ENCODE peak calls at places on chromosomes 4 and X, in eight cellular contexts. One of them, this sample, is unnamed. For H3K27me3, the result is how much of the 10 kb centered on the place peaks cover.

GRCh38 chrX:17597836-17598434 is 139.4 kb upstream of the SCML1 start:
- DNase-seq in ovary: peak
- DNase-seq in Peyer's patch: peak
- DNase-seq in breast epithelium: peak
- DNase-seq in suprapubic skin: peak
- DNase-seq in tibial nerve: peak
- DNase-seq in stomach: peak
- DNase-seq in IMR-90: no peak
- DNase-seq in this sample: peak

GRCh38 chrX:71178908-71179307 is 34.3 kb downstream of the NLGN3 start:
- DNase-seq in IMR-90: peak
- DNase-seq in stomach: peak
- DNase-seq in breast epithelium: no peak
- DNase-seq in tibial nerve: peak
- DNase-seq in ovary: peak
- DNase-seq in Peyer's patch: peak
- DNase-seq in suprapubic skin: no peak
- DNase-seq in this sample: peak

GRCh38 chrX:48897157-48897620 is 379 bp downstream of the TIMM17B start:
- DNase-seq in ovary: peak
- DNase-seq in suprapubic skin: peak
- DNase-seq in Peyer's patch: peak
- DNase-seq in stomach: peak
- DNase-seq in tibial nerve: peak
- DNase-seq in IMR-90: peak
- DNase-seq in breast epithelium: peak
- DNase-seq in this sample: peak

GRCh38 chr4:1767058-1767769 is 25.9 kb upstream of the FGFR3 start:
- DNase-seq in suprapubic skin: no peak
- DNase-seq in Peyer's patch: peak
- DNase-seq in IMR-90: peak
- DNase-seq in breast epithelium: no peak
- DNase-seq in tibial nerve: no peak
- DNase-seq in ovary: no peak
- DNase-seq in stomach: no peak
- DNase-seq in this sample: no peak

GRCh38 chr4:101258782-101259353 is 88.5 kb downstream of the PPP3CA start:
- DNase-seq in IMR-90: no peak
- DNase-seq in breast epithelium: no peak
- DNase-seq in suprapubic skin: no peak
- DNase-seq in stomach: no peak
- DNase-seq in Peyer's patch: no peak
- DNase-seq in tibial nerve: no peak
- DNase-seq in ovary: no peak
- DNase-seq in this sample: no peak

GRCh38 chr4:177064724-177065394 is 244.8 kb upstream of the NEIL3 start:
- DNase-seq in suprapubic skin: no peak
- DNase-seq in tibial nerve: no peak
- DNase-seq in IMR-90: no peak
- DNase-seq in ovary: no peak
- DNase-seq in stomach: no peak
- DNase-seq in Peyer's patch: no peak
- DNase-seq in breast epithelium: no peak
- DNase-seq in this sample: no peak

GRCh38 chr4:147754037-147754445 is 22.2 kb downstream of the ARHGAP10 start:
- DNase-seq in IMR-90: peak
- DNase-seq in tibial nerve: no peak
- DNase-seq in breast epithelium: no peak
- DNase-seq in ovary: no peak
- DNase-seq in stomach: no peak
- DNase-seq in Peyer's patch: no peak
- DNase-seq in suprapubic skin: no peak
- DNase-seq in this sample: no peak

GRCh38 chr4:69095301-69095731 is 958 bp upstream of the UGT2B7 start:
- DNase-seq in tibial nerve: no peak
- DNase-seq in ovary: no peak
- DNase-seq in breast epithelium: no peak
- DNase-seq in Peyer's patch: no peak
- DNase-seq in IMR-90: peak
- DNase-seq in stomach: no peak
- DNase-seq in suprapubic skin: no peak
- DNase-seq in this sample: no peak

GRCh38 chr4:17577660-17578481 is 873 bp downstream of the LAP3 start:
- DNase-seq in ovary: peak
- DNase-seq in IMR-90: peak
- DNase-seq in tibial nerve: no peak
- DNase-seq in Peyer's patch: peak
- DNase-seq in suprapubic skin: peak
- DNase-seq in breast epithelium: peak
- DNase-seq in stomach: peak
- DNase-seq in this sample: peak

GRCh38 chr4:145066063-145066501 is 31.9 kb downstream of the ANAPC10 start:
- DNase-seq in IMR-90: no peak
- DNase-seq in tibial nerve: no peak
- DNase-seq in breast epithelium: no peak
- DNase-seq in suprapubic skin: no peak
- DNase-seq in Peyer's patch: no peak
- DNase-seq in ovary: no peak
- DNase-seq in stomach: no peak
- DNase-seq in this sample: no peak

GRCh38 chrX:13142891-13143290 is 98.5 kb upstream of the FAM9C start:
- DNase-seq in tibial nerve: no peak
- DNase-seq in ovary: no peak
- DNase-seq in stomach: peak
- DNase-seq in Peyer's patch: no peak
- DNase-seq in breast epithelium: no peak
- DNase-seq in suprapubic skin: no peak
- DNase-seq in IMR-90: no peak
- DNase-seq in this sample: no peak

GRCh38 chr4:111641813-111642579 is 503.3 kb upstream of the FAM241A start:
- DNase-seq in Peyer's patch: peak
- DNase-seq in stomach: peak
- DNase-seq in breast epithelium: no peak
- DNase-seq in ovary: no peak
- DNase-seq in tibial nerve: no peak
- DNase-seq in IMR-90: peak
- DNase-seq in suprapubic skin: peak
- DNase-seq in this sample: peak

GRCh38 chrX:19804168-19804567 is 83.2 kb downstream of the SH3KBP1 start:
- DNase-seq in stomach: no peak
- DNase-seq in ovary: no peak
- DNase-seq in IMR-90: no peak
- DNase-seq in Peyer's patch: no peak
- DNase-seq in tibial nerve: no peak
- DNase-seq in suprapubic skin: no peak
- DNase-seq in breast epithelium: no peak
- DNase-seq in this sample: no peak

GRCh38 chr4:120692964-120693363 is 229.6 kb downstream of the PRDM5 start:
- DNase-seq in IMR-90: peak
- DNase-seq in Peyer's patch: no peak
- DNase-seq in ovary: no peak
- DNase-seq in tibial nerve: no peak
- DNase-seq in stomach: no peak
- DNase-seq in breast epithelium: no peak
- DNase-seq in suprapubic skin: no peak
- DNase-seq in this sample: no peak

GRCh38 chr4:76365636-76366035 is 55.3 kb downstream of the CCDC158 start:
- DNase-seq in stomach: no peak
- DNase-seq in ovary: no peak
- DNase-seq in breast epithelium: no peak
- DNase-seq in suprapubic skin: no peak
- DNase-seq in tibial nerve: no peak
- DNase-seq in Peyer's patch: no peak
- DNase-seq in IMR-90: peak
- DNase-seq in this sample: no peak

GRCh38 chr4:6695660-6696581 is 2.2 kb downstream of the S100P start:
- DNase-seq in suprapubic skin: peak
- DNase-seq in tibial nerve: no peak
- DNase-seq in stomach: peak
- DNase-seq in breast epithelium: peak
- DNase-seq in ovary: no peak
- DNase-seq in Peyer's patch: peak
- DNase-seq in IMR-90: peak
- DNase-seq in this sample: no peak

GRCh38 chr4:6694177-6694901 is 661 bp downstream of the S100P start:
- DNase-seq in breast epithelium: no peak
- DNase-seq in Peyer's patch: no peak
- DNase-seq in tibial nerve: no peak
- DNase-seq in stomach: no peak
- DNase-seq in IMR-90: no peak
- DNase-seq in suprapubic skin: no peak
- DNase-seq in ovary: no peak
- DNase-seq in this sample: no peak

GRCh38 chr4:6692379-6692778 is 1.3 kb upstream of the S100P start:
- DNase-seq in stomach: no peak
- DNase-seq in tibial nerve: no peak
- DNase-seq in suprapubic skin: no peak
- DNase-seq in ovary: no peak
- DNase-seq in IMR-90: no peak
- DNase-seq in Peyer's patch: no peak
- DNase-seq in breast epithelium: no peak
- DNase-seq in this sample: no peak

GRCh38 chr4:6693274-6694176 is at the start of gene S100P:
- DNase-seq in Peyer's patch: no peak
- DNase-seq in stomach: peak
- DNase-seq in ovary: no peak
- DNase-seq in IMR-90: no peak
- DNase-seq in suprapubic skin: no peak
- DNase-seq in tibial nerve: no peak
- DNase-seq in breast epithelium: no peak
- DNase-seq in this sample: no peak

DNA sequence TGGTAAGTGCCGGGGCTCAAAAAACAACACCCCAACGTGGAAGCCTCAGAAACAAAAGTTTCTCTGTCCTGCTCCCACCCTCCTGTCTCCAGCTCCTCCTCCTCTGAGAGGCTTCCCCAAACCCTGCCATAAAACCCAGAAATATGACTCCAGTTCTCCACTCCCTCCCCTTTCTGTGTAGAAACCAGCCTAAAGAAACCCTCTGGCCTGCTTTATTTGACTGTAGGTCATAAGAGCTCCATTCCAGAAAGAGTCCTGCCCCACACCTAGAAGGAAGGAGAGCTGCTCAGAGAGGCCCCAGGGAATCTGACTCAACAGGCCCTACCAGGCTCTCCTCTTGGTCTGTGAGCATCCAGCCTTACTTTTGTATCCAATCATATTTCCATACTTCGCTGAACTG is 872 bp upstream of the S100P start:
- DNase-seq in IMR-90: peak
- DNase-seq in tibial nerve: no peak
- DNase-seq in breast epithelium: no peak
- DNase-seq in suprapubic skin: no peak
- DNase-seq in stomach: no peak
- DNase-seq in ovary: no peak
- DNase-seq in Peyer's patch: no peak
- DNase-seq in this sample: no peak
- TF ChIP-seq POLR2A in IMR-90: no peak
- TF ChIP-seq POLR2A in tibial nerve: no peak
- TF ChIP-seq POLR2A in breast epithelium: no peak
- TF ChIP-seq POLR2A in suprapubic skin: no peak
- TF ChIP-seq POLR2A in stomach: no peak
- TF ChIP-seq POLR2A in ovary: no peak
- TF ChIP-seq POLR2A in Peyer's patch: no peak
- TF ChIP-seq POLR2A in this sample: no peak

DNA sequence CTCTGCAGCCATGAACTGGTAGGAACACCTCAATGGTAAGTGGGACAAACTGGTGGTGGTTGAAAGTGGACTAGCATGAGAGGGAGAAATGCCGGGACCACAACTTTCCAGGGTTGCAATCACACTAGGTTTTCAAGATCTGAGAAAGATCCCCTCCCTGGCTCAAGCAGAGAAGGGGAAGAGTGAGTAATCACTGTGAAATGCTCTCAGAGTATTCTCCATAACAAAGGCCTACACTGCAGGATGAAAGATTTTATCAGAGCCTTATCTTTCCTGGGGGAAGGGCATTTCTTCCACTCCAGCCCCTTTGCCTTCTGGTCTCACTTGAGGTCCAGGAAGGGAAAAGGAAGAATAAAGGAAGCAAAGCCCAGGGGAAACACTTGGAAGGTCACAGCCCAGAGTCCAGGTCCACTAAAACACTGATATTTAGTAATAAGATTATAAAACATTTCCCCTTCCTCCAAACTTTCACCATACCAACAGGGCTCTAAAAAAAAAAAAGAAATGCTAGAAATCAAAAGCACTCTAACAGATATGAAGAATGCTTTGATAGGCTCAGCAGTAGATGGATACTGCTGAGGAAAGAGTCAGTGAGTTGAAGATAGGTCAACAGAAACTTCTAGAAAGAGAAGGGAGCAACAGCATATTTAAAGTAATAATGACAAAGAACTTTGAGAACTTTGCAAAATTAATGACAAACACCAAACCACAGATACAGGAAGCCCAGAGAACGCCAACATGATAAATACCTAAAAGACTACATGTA is 95.9 kb downstream of the WDFY3 start:
- DNase-seq in IMR-90: peak
- DNase-seq in ovary: no peak
- DNase-seq in stomach: no peak
- DNase-seq in Peyer's patch: no peak
- DNase-seq in suprapubic skin: no peak
- DNase-seq in breast epithelium: no peak
- DNase-seq in tibial nerve: no peak
- DNase-seq in this sample: no peak
- H3K4me3 ChIP-seq in IMR-90: no peak
- H3K4me3 ChIP-seq in ovary: no peak
- H3K4me3 ChIP-seq in stomach: no peak
- H3K4me3 ChIP-seq in Peyer's patch: no peak
- H3K4me3 ChIP-seq in suprapubic skin: no peak
- H3K4me3 ChIP-seq in breast epithelium: no peak
- H3K4me3 ChIP-seq in tibial nerve: no peak
- H3K4me3 ChIP-seq in this sample: no peak

GRCh38 chr4:153684182-153685073 is at the start of gene TLR2:
- DNase-seq in stomach: peak
- DNase-seq in ovary: peak
- DNase-seq in suprapubic skin: peak
- DNase-seq in Peyer's patch: peak
- DNase-seq in breast epithelium: peak
- DNase-seq in IMR-90: no peak
- DNase-seq in tibial nerve: peak
- DNase-seq in this sample: peak
- H3K27me3 ChIP-seq in stomach: under half
- H3K27me3 ChIP-seq in ovary: under half
- H3K27me3 ChIP-seq in suprapubic skin: under half
- H3K27me3 ChIP-seq in Peyer's patch: under half
- H3K27me3 ChIP-seq in breast epithelium: under half
- H3K27me3 ChIP-seq in IMR-90: under half
- H3K27me3 ChIP-seq in tibial nerve: under half
- H3K27me3 ChIP-seq in this sample: under half

DNA sequence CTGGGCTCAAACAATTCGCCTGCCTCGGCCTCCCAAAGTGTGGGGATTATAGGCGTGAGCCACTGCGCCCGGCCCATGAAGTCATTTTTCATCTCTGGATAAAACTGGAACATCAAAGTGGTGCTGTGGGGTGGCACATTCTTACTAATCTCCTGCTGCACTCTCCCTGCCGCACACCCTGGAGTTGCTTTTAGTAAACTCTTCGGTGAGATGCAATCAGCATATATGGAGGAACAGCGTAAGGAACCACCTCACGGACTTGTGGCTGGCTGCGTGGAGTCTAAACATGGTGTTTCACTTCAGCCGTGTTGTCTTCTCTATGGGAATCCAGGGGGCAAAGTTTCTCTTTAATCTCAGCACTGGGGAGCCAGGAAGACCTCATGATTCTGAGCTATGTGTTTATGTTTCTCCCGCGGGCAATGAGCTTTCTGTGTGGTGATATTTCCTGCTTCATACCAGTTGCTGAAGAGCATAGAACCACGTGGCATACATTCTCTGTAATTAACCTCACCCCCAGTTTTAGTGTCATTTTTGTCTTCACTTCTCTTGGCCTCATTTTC is 2.1 kb upstream of the RHOH start:
- DNase-seq in ovary: no peak
- DNase-seq in Peyer's patch: peak
- DNase-seq in IMR-90: peak
- DNase-seq in stomach: no peak
- DNase-seq in breast epithelium: no peak
- DNase-seq in suprapubic skin: no peak
- DNase-seq in tibial nerve: no peak
- DNase-seq in this sample: no peak
- TF ChIP-seq POLR2A in ovary: no peak
- TF ChIP-seq POLR2A in Peyer's patch: peak
- TF ChIP-seq POLR2A in IMR-90: no peak
- TF ChIP-seq POLR2A in stomach: no peak
- TF ChIP-seq POLR2A in breast epithelium: no peak
- TF ChIP-seq POLR2A in suprapubic skin: no peak
- TF ChIP-seq POLR2A in tibial nerve: no peak
- TF ChIP-seq POLR2A in this sample: no peak

This sample was measured in heart left ventricle.